ENCODE peak calls at places on chromosome 2, in four cellular contexts. O, P, V and X are unnamed samples.

GRCh38 chr2:134628453-134628852 is 90.3 kb downstream of the TMEM163 start:
- DNase-seq in O (no peak), P (no peak), V (no peak), X (no peak)

GRCh38 chr2:165471349-165471975 is 2.0 kb downstream of the CSRNP3 start:
- DNase-seq in V (no peak), O (no peak), P (no peak), X (no peak)

GRCh38 chr2:235911633-235912032 is 256.6 kb downstream of the GBX2 start:
- DNase-seq in P (no peak), O (no peak), V (no peak), X (no peak)

GRCh38 chr2:236663671-236664101 is 94.1 kb downstream of the ACKR3 start:
- DNase-seq in O (no peak), V (no peak), P (no peak), X (no peak)

GRCh38 chr2:60469918-60470317 is 83.5 kb downstream of the BCL11A start:
- DNase-seq in V (no peak), P (no peak), O (no peak), X (no peak)

GRCh38 chr2:29482867-29483266 is 367.7 kb downstream of the CLIP4 start:
- DNase-seq in O (no peak), V (no peak), P (no peak), X (no peak)

GRCh38 chr2:133790706-133791105 is 222.4 kb upstream of the NCKAP5 start:
- DNase-seq in P (no peak), O (no peak), V (no peak), X (no peak)

GRCh38 chr2:176687350-176687749 is 418.1 kb downstream of the MTX2 start:
- DNase-seq in P (no peak), O (no peak), V (no peak), X (no peak)

GRCh38 chr2:25420820-25421237 is 79.1 kb upstream of the DNMT3A start:
- DNase-seq in P (no peak), O (no peak), V (no peak), X (no peak)

GRCh38 chr2:74502720-74503505 is 3.5 kb upstream of the LBX2 start:
- DNase-seq in V (no peak), O (peak), P (peak), X (peak)

GRCh38 chr2:172350844-172351480 is 76.4 kb upstream of the ITGA6 start:
- DNase-seq in V (peak), O (peak), P (no peak), X (peak)

GRCh38 chr2:27347641-27348040 is 8.9 kb downstream of the GTF3C2 start:
- DNase-seq in P (no peak), V (no peak), O (no peak), X (no peak)

GRCh38 chr2:42060718-42061619 is 13.1 kb downstream of the PKDCC start:
- DNase-seq in P (no peak), O (no peak), V (no peak), X (no peak)

GRCh38 chr2:105797298-105797819 is 52.6 kb downstream of the NCK2 start:
- DNase-seq in O (no peak), V (no peak), P (no peak), X (no peak)

GRCh38 chr2:197704434-197705142 is 581 bp upstream of the MARS2 start:
- DNase-seq in V (no peak), O (no peak), P (peak), X (no peak)
- TF ChIP-seq CTCF in V (no peak), O (no peak), P (no peak), X (no peak)

GRCh38 chr2:154402138-154402714 is 296.3 kb upstream of the KCNJ3 start:
- DNase-seq in O (no peak), V (no peak), P (no peak), X (no peak)
- TF ChIP-seq CTCF in O (no peak), V (no peak), P (no peak), X (no peak)

GRCh38 chr2:96468904-96469303 is 36.3 kb downstream of the NEURL3 start:
- DNase-seq in P (no peak), V (no peak), O (no peak), X (no peak)

GRCh38 chr2:96470089-96470488 is 35.1 kb downstream of the NEURL3 start:
- DNase-seq in O (peak), V (no peak), P (no peak), X (no peak)

GRCh38 chr2:96471772-96472171 is 33.4 kb downstream of the NEURL3 start:
- DNase-seq in V (no peak), O (no peak), P (no peak), X (no peak)

GRCh38 chr2:96464651-96465050 is 40.5 kb downstream of the NEURL3 start:
- DNase-seq in P (no peak), O (no peak), V (no peak), X (no peak)

GRCh38 chr2:96470636-96471035 is 34.5 kb downstream of the NEURL3 start:
- DNase-seq in O (peak), P (peak), V (no peak), X (peak)
- TF ChIP-seq CTCF in O (peak), P (peak), V (peak), X (peak)

DNA sequence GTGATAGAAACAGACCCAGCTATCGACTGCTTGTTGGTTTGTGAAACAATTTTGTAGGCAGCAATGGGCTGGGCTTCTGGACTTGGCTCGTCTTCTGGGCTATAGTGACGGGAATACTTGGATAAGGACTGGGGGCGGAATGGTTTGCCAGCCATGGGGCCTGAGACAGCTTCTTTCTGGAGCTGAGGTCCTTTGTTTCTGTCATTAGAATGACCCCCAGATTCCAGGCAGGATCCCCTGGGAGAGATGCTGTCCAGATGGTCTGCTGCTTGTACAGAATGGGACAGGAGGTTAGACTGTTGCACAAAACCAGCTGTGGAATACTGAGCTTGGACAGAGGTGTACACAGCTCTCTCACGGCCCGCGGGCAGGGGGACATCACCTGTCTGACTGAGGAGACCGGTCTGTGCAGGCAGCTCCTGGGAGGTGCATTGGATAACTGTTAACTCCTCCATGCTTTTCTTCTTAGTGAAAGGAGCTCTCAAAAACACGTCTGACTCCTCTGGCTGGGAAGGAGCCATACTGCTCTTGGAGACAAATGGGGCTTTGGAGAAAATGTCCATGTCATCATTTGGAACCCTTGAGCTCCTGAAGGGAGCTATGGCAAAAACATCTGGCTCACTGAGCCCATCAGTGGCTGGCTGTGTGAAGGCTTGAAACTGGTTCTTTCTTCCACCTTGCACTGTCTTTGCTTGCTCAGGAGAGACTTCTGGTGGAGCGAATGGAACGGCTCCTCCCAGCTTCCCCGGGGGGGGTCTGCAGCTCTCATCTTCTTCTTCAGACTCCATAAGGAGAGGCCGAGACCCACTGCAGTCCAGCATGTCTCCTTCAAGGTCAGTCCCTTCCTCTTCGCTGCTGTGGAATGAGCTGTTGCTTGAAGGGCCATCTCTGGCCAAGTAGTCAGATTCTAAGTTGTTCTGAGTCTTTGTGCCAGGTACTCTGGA is 28.6 kb upstream of the NFU1 start:
- DNase-seq in V (no peak), P (no peak), O (peak), X (no peak)
- TF ChIP-seq CTCF in V (no peak), P (no peak), O (no peak), X (no peak)

DNA sequence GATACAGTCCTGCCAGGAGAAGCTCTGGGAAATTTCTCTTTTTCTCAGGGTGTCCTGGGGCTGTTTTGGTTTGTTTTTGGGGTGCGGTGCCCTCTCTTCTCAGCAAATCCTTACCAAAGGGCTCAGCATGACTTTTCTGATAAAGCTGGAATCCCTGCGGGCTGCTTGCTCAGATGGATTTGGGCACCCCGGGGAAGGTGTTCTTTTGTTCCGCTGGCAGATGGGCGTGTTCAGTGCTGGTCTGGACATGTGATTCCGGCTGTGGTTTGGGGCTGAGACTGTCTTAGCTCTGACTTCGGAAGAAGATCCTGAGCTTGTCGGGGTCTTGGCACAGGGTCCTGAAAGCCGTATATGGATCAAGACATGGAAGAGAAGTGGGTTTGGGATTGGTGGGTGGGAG is 134.2 kb upstream of the SPRED2 start:
- DNase-seq in V (no peak), O (no peak), P (no peak), X (no peak)
- TF ChIP-seq CTCF in V (no peak), O (no peak), P (no peak), X (no peak)